ENCODE peak calls at places on chromosomes 2 and 18, in six cellular contexts. A is hepatocyte, H is HCT116, R is OCI-LY7, G is neural progenitor cell, V is GM23338. P is an unnamed sample. For H4K20me1, the result is how much of the 10 kb centered on the place peaks cover.

GRCh38 chr2:139080244-139080643 is 300.1 kb upstream of the NXPH2 start:
- DNase-seq in H (no peak), V (no peak), R (no peak), A (no peak), G (peak), P (no peak)

GRCh38 chr18:3044931-3045698 is 32.2 kb upstream of the LPIN2 start:
- DNase-seq in R (no peak), H (no peak), G (no peak), V (no peak), A (peak), P (no peak)

GRCh38 chr18:7857562-7857961 is 290.4 kb downstream of the PTPRM start:
- DNase-seq in G (no peak), A (no peak), R (no peak), H (no peak), V (no peak), P (no peak)

GRCh38 chr2:239593455-239593854 is 192.6 kb upstream of the HDAC4 start:
- DNase-seq in V (no peak), H (no peak), G (no peak), R (no peak), A (no peak), P (no peak)

GRCh38 chr2:237714690-237715458 is 83.7 kb upstream of the RBM44 start:
- DNase-seq in G (peak), H (no peak), V (peak), R (no peak), A (no peak), P (peak)

GRCh38 chr2:160582481-160583161 is 89.0 kb upstream of the RBMS1 start:
- DNase-seq in A (peak), G (peak), R (no peak), H (no peak), V (peak), P (peak)

GRCh38 chr2:22282215-22282614 is 1102.8 kb upstream of the KLHL29 start:
- DNase-seq in H (no peak), A (peak), G (no peak), R (no peak), V (no peak), P (no peak)

GRCh38 chr2:18473241-18473841 is 87.1 kb downstream of the RDH14 start:
- DNase-seq in A (peak), H (no peak), R (no peak), V (no peak), G (no peak), P (peak)

GRCh38 chr2:141499123-141499522 is 631.7 kb downstream of the LRP1B start:
- DNase-seq in A (no peak), H (no peak), R (no peak), G (no peak), V (no peak), P (no peak)

GRCh38 chr18:5197461-5197860 is 404 bp upstream of the AKAIN1 start:
- DNase-seq in G (no peak), H (no peak), A (no peak), V (peak), R (no peak), P (no peak)
- H3K4me3 ChIP-seq in G (peak), H (no peak), A (no peak), V (peak), R (no peak), P (no peak)

DNA sequence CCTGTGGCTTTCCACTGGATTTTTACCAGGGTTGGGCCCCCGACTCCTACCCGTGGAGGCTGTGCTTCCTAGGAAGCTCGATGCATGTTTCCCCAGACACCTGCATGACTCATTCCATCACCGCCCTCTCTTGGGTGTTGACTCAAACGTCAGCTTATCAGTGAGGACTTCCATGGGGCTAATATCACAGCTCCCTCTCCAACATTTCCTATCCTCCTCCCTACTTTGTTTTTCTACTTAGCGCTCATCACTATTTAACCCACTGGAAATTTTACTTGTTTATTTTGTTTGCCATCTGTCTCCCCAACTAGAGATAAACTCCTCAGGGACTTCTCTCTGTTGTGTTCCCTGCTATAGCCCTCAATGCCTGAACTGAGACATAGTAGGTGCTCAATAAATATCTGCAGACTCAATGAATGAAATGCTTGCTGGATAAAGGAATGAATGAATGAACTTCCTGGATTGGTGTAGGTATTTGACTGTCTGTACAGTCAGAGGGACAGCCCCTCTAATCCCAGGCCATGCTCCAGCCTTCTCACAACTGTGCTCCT is 89.7 kb upstream of the MSH2 start:
- DNase-seq in V (peak), R (no peak), G (no peak), H (peak), A (peak), P (no peak)
- TF ChIP-seq EZH2phosphoT487 in V (no peak), R (no peak), G (no peak), H (no peak), A (no peak), P (no peak)

GRCh38 chr18:70110678-70111077 is 94.8 kb downstream of the RTTN start:
- DNase-seq in A (no peak), H (no peak), G (no peak), R (no peak), V (no peak), P (no peak)

DNA sequence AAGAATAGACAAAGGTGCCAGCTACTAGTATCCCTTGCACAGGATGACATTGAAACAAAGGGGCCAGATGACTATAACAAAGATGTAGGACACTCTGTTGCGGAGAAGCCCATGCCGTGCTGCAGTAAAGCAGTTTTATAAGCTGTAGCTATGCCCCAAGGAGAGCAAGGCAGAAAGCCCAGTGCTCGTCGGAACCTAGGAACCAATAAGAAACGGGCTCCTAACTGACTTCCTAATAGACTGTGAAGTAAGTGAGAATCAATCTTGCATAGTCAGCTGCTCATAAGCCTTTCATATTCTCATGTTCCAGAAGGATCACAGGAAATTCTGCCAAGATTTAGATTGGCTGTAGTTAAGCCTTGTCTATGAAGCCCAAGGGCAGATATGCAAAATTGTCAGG is 98.5 kb downstream of the RTTN start:
- DNase-seq in V (no peak), R (no peak), H (no peak), A (no peak), G (no peak), P (no peak)
- H4K20me1 ChIP-seq in V (under half), R (under half), H (under half), A (under half), G (under half), P (under half)

GRCh38 chr2:105796791-105797190 is 52.1 kb downstream of the NCK2 start:
- DNase-seq in H (no peak), V (no peak), G (no peak), A (no peak), R (no peak), P (peak)

GRCh38 chr2:105796131-105796638 is 51.5 kb downstream of the NCK2 start:
- DNase-seq in H (no peak), V (no peak), A (no peak), G (no peak), R (peak), P (no peak)

GRCh38 chr2:105795575-105795934 is 50.8 kb downstream of the NCK2 start:
- DNase-seq in R (no peak), V (no peak), G (no peak), H (no peak), A (no peak), P (peak)

GRCh38 chr2:105798595-105798994 is 53.9 kb downstream of the NCK2 start:
- DNase-seq in V (no peak), G (no peak), R (peak), H (no peak), A (no peak), P (no peak)

GRCh38 chr2:105797298-105797819 is 52.6 kb downstream of the NCK2 start:
- DNase-seq in V (no peak), G (no peak), R (peak), H (no peak), A (no peak), P (peak)
- H3K4me3 ChIP-seq in V (no peak), G (no peak), R (peak), H (no peak), A (no peak), P (peak)

GRCh38 chr18:68841301-68841700 is 43.4 kb downstream of the CCDC102B start:
- DNase-seq in A (no peak), H (no peak), V (no peak), R (no peak), G (no peak), P (no peak)
- TF ChIP-seq EZH2phosphoT487 in A (no peak), H (no peak), V (no peak), R (no peak), G (no peak), P (no peak)

GRCh38 chr2:216503697-216504375 is 5.2 kb downstream of the RPL37A start:
- DNase-seq in A (no peak), R (no peak), H (no peak), V (no peak), G (no peak), P (no peak)
- H4K20me1 ChIP-seq in A (under half), R (under half), H (half or more), V (under half), G (half or more), P (under half)

GRCh38 chr18:62510744-62511143 is 12.1 kb upstream of the ZCCHC2 start:
- DNase-seq in V (no peak), G (no peak), R (no peak), H (no peak), A (no peak), P (no peak)

GRCh38 chr18:62500966-62501591 is 21.7 kb upstream of the ZCCHC2 start:
- DNase-seq in A (no peak), R (no peak), H (no peak), G (no peak), V (no peak), P (no peak)

GRCh38 chr18:62509779-62510178 is 13.0 kb upstream of the ZCCHC2 start:
- DNase-seq in A (no peak), V (no peak), R (no peak), H (no peak), G (no peak), P (no peak)

GRCh38 chr18:62506495-62507143 is 16.2 kb upstream of the ZCCHC2 start:
- DNase-seq in H (no peak), G (no peak), V (no peak), A (no peak), R (no peak), P (no peak)

GRCh38 chr18:62505669-62506494 is 16.9 kb upstream of the ZCCHC2 start:
- DNase-seq in A (no peak), G (no peak), R (peak), H (no peak), V (no peak), P (peak)
- H3K4me3 ChIP-seq in A (no peak), G (no peak), R (peak), H (no peak), V (no peak), P (peak)

DNA sequence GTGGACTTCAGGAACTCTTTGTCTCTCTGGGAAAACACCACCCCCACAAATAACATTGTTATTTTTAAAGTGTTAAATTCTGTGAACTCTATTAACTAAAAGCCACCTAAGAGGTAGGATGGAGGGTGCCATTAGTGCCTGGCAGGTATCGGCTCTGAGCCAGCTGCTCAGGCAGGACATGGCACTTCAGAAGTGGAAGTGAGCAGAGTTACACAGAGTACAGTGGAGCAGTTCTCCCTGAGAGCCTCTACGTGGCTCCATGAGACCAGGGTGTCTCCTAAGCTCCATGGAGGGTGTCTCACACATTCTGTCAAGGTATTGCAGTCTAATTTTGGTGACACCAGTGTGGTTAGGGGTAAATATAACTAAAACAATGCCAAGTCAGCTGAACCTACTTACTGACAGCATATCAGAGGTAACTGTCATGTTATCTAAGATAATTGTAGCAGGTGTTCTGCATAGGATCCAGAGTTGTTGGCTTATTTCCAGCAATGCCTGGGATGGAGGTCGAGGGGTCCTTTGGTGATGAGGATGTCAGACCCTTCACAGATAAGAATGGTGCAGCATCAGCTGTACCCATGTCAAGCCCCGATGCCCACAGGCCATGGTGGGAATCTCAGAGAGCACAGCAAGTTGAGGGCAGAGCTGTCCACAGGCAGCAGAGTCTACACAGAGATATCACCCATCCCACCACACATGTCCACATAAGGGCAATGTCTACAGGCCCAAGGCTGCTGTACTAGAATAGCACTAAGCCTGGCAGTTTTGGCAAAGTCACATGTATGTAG is 8.6 kb upstream of the MALL start:
- DNase-seq in R (no peak), V (peak), H (no peak), A (no peak), G (no peak), P (no peak)
- TF ChIP-seq EZH2phosphoT487 in R (no peak), V (no peak), H (no peak), A (no peak), G (no peak), P (no peak)

DNA sequence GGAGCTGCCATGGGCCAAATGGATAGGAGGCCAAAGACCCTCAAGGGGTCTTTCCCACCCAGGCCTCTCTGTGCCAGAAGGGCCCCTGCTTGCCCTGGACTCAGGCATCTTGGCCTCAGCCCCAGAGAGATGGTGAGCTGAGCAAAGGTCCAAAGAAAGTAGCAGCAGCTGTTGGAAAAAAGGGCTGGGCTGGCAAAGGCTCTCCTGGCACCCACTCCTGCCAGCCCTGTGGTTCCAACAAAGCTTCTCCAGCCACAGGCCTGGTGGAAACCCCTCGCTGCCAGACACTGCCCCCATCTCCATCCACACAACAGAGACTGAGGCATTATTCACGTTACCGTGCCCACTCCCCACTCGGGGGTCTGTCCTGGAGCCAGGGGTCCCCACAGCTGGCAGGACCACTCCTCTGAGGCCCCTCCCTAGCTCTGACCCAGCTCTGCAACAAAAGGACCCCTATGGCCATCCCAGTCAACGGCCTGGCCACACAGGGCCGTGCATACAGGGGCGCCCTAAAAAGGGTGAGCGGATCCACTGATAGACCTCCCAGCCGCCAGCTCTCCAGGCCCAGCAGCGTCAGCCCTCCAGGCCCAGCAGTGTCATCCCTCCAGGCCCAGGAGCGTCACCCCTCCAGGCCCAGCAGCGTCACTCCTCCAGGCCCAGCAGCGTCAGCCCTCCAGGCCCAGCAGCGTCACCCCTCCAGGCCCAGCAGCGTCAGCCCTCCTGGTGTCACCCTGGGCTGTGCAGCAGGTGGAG is 10.1 kb downstream of the BIN1 start:
- DNase-seq in R (no peak), V (no peak), G (no peak), H (no peak), A (no peak), P (no peak)
- H4K20me1 ChIP-seq in R (under half), V (under half), G (under half), H (under half), A (under half), P (under half)

P was measured in GM23248.